ENCODE peak calls at places on chromosome 10, in five cellular contexts. S is brain microvascular endothelial cell, Y is Peyer's patch, H is transverse colon, Z is bronchial epithelial cell. B is an unnamed sample.

GRCh38 chr10:96421995-96422394 is 63.2 kb upstream of the OPALIN start:
- DNase-seq in S (no peak), Y (no peak), H (no peak), Z (no peak), B (no peak)

GRCh38 chr10:49488056-49488455 is 50.9 kb downstream of the ERCC6 start:
- DNase-seq in S (no peak), Y (no peak), H (no peak), Z (no peak), B (no peak)

GRCh38 chr10:4131407-4132215 is 346.6 kb upstream of the KLF6 start:
- DNase-seq in S (peak), Y (no peak), H (no peak), Z (peak), B (peak)

GRCh38 chr10:126252884-126253612 is 135.2 kb downstream of the ADAM12 start:
- DNase-seq in S (peak), Y (no peak), H (no peak), Z (peak), B (peak)

GRCh38 chr10:34295142-34295548 is 520.0 kb downstream of the PARD3 start:
- DNase-seq in S (no peak), Y (no peak), H (no peak), Z (no peak), B (no peak)

GRCh38 chr10:91541481-91541880 is 91.4 kb downstream of the PPP1R3C start:
- DNase-seq in S (peak), Y (no peak), H (no peak), Z (no peak), B (no peak)

GRCh38 chr10:69816536-69816935 is 14.8 kb downstream of the COL13A1 start:
- DNase-seq in S (no peak), Y (no peak), H (no peak), Z (no peak), B (no peak)

GRCh38 chr10:119135517-119135890 is 30.0 kb downstream of the SFXN4 start:
- DNase-seq in S (no peak), Y (no peak), H (no peak), Z (no peak), B (no peak)

GRCh38 chr10:69397972-69398371 is 18.7 kb downstream of the TACR2 start:
- DNase-seq in S (no peak), Y (no peak), H (no peak), Z (no peak), B (no peak)

GRCh38 chr10:74406006-74406405 is 255.0 kb downstream of the ADK start:
- DNase-seq in S (no peak), Y (no peak), H (no peak), Z (no peak), B (no peak)

GRCh38 chr10:6204341-6205191 is 1.8 kb downstream of the PFKFB3 start:
- DNase-seq in S (peak), Y (no peak), H (peak), Z (peak), B (peak)

GRCh38 chr10:104076743-104077160 is 8.9 kb downstream of the COL17A1 start:
- DNase-seq in S (peak), Y (no peak), H (peak), Z (no peak), B (no peak)

GRCh38 chr10:49292565-49293207 is 6.3 kb upstream of the C10orf71 start:
- DNase-seq in S (no peak), Y (no peak), H (no peak), Z (no peak), B (no peak)

GRCh38 chr10:11036424-11037011 is 18.8 kb downstream of the CELF2 start:
- DNase-seq in S (peak), Y (peak), H (peak), Z (peak), B (peak)

GRCh38 chr10:18473424-18474110 is 177.8 kb downstream of the NSUN6 start:
- DNase-seq in S (peak), Y (no peak), H (no peak), Z (no peak), B (no peak)

GRCh38 chr10:86376403-86376802 is 9.8 kb upstream of the GRID1 start:
- DNase-seq in S (no peak), Y (peak), H (no peak), Z (no peak), B (no peak)

GRCh38 chr10:122051609-122052385 is 62.8 kb downstream of the TACC2 start:
- DNase-seq in S (peak), Y (peak), H (peak), Z (peak), B (peak)

GRCh38 chr10:15453462-15453861 is 82.4 kb upstream of the FAM171A1 start:
- DNase-seq in S (no peak), Y (no peak), H (no peak), Z (no peak), B (no peak)

GRCh38 chr10:71911296-71911954 is 52.8 kb upstream of the CHST3 start:
- DNase-seq in S (no peak), Y (no peak), H (no peak), Z (peak), B (no peak)

GRCh38 chr10:8312861-8313260 is 258.4 kb downstream of the GATA3 start:
- DNase-seq in S (no peak), Y (no peak), H (no peak), Z (peak), B (peak)

GRCh38 chr10:74994714-74995308 is 116.6 kb upstream of the SAMD8 start:
- DNase-seq in S (no peak), Y (no peak), H (no peak), Z (no peak), B (no peak)

GRCh38 chr10:103512591-103513382 is 19.3 kb downstream of the NEURL1 start:
- DNase-seq in S (no peak), Y (peak), H (no peak), Z (no peak), B (no peak)

GRCh38 chr10:22475857-22476600 is 130.7 kb downstream of the SPAG6 start:
- DNase-seq in S (no peak), Y (no peak), H (peak), Z (no peak), B (no peak)

GRCh38 chr10:48564466-48565150 is 40.3 kb downstream of the ARHGAP22 start:
- DNase-seq in S (no peak), Y (no peak), H (no peak), Z (no peak), B (no peak)

GRCh38 chr10:11382187-11382586 is 229.3 kb downstream of the USP6NL start:
- DNase-seq in S (no peak), Y (no peak), H (no peak), Z (no peak), B (no peak)

GRCh38 chr10:24851595-24851994 is 100.8 kb downstream of the PRTFDC1 start:
- DNase-seq in S (peak), Y (no peak), H (peak), Z (peak), B (peak)

GRCh38 chr10:110398419-110399162 is 93.9 kb upstream of the SMNDC1 start:
- DNase-seq in S (peak), Y (peak), H (peak), Z (peak), B (peak)

GRCh38 chr10:30059209-30060107 is at the start of gene JCAD:
- DNase-seq in S (no peak), Y (peak), H (peak), Z (no peak), B (peak)

GRCh38 chr10:82037076-82037475 is 162.1 kb downstream of the NRG3 start:
- DNase-seq in S (no peak), Y (no peak), H (no peak), Z (no peak), B (no peak)

GRCh38 chr10:27661511-27662286 is 83.9 kb downstream of the MKX start:
- DNase-seq in S (no peak), Y (no peak), H (no peak), Z (peak), B (peak)

GRCh38 chr10:60894816-60895215 is 49.2 kb downstream of the RHOBTB1 start:
- DNase-seq in S (peak), Y (no peak), H (no peak), Z (peak), B (peak)

GRCh38 chr10:79298403-79299244 is 48.6 kb upstream of the PPIF start:
- DNase-seq in S (peak), Y (peak), H (peak), Z (peak), B (peak)

GRCh38 chr10:121469797-121470606 is 128.2 kb downstream of the FGFR2 start:
- DNase-seq in S (no peak), Y (no peak), H (peak), Z (peak), B (no peak)

GRCh38 chr10:133132711-133133291 is 27.2 kb upstream of the KNDC1 start:
- DNase-seq in S (no peak), Y (peak), H (no peak), Z (no peak), B (no peak)

GRCh38 chr10:97168645-97169044 is 17.1 kb downstream of the SLIT1 start:
- DNase-seq in S (no peak), Y (no peak), H (no peak), Z (no peak), B (no peak)

GRCh38 chr10:78214931-78215330 is 181.3 kb downstream of the RPS24 start:
- DNase-seq in S (no peak), Y (no peak), H (no peak), Z (no peak), B (no peak)
- H3K4me3 ChIP-seq in S (no peak), Y (no peak), H (no peak), Z (no peak), B (no peak)

DNA sequence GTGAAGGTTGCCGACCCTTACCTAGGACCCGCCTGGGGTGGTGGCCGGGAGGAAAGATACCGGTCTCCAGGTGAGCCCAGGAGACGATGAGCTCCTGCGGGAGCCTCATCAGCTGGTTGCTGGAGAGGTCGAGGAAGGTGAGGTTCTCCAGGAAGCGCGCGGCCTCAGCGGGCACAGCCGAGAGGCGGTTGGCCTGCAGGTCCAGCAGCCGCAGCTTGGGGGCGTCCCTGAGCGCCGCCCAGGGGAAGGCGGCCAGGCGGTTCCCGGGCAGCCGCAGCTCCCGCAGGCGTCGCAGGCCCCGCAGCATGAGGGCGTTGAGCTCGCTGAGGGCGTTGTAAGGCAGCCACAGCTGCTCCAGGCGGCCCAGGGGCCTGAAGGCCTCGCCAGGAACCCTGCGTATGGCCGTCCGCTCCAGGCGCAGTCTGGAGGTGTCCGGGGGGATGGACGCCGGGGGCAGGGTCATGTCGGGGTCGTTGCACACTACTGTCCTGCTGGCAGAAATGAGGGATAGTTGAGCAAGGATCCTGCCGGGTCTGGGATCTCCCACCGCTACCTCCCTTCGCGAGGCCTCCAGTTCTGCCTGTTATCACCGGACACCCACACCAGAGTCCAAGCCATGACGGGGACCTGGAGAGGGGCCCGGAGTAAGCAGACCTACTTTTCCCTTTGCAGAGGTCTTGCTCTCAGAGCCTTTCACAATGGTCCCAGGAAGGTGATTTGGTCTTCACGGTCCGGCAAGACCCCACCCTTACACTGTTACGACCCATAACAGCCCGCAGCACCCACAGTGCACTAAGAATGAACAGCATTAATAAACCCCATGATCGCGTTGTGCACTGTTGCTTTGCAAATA is 3.9 kb downstream of the LRIT1 start:
- DNase-seq in S (no peak), Y (no peak), H (no peak), Z (no peak), B (no peak)
- TF ChIP-seq CTCF in S (peak), Y (no peak), H (no peak), Z (peak), B (no peak)

GRCh38 chr10:77029684-77030407 is 607.8 kb downstream of the KCNMA1 start:
- DNase-seq in S (no peak), Y (no peak), H (no peak), Z (no peak), B (no peak)

GRCh38 chr10:77030408-77030717 is 607.2 kb downstream of the KCNMA1 start:
- DNase-seq in S (no peak), Y (no peak), H (no peak), Z (no peak), B (no peak)

GRCh38 chr10:77027576-77027975 is 610.0 kb downstream of the KCNMA1 start:
- DNase-seq in S (no peak), Y (no peak), H (no peak), Z (no peak), B (no peak)

GRCh38 chr10:77031531-77031930 is 606.1 kb downstream of the KCNMA1 start:
- DNase-seq in S (no peak), Y (no peak), H (no peak), Z (no peak), B (no peak)

GRCh38 chr10:77030915-77031425 is 606.6 kb downstream of the KCNMA1 start:
- DNase-seq in S (no peak), Y (no peak), H (no peak), Z (no peak), B (no peak)
- H3K4me3 ChIP-seq in S (no peak), Y (no peak), H (no peak), Z (no peak), B (no peak)

GRCh38 chr10:1050555-1050954 is 1.6 kb upstream of the IDI1 start:
- DNase-seq in S (no peak), Y (peak), H (peak), Z (peak), B (peak)
- TF ChIP-seq CTCF in S (no peak), Y (no peak), H (peak), Z (no peak), B (peak)

DNA sequence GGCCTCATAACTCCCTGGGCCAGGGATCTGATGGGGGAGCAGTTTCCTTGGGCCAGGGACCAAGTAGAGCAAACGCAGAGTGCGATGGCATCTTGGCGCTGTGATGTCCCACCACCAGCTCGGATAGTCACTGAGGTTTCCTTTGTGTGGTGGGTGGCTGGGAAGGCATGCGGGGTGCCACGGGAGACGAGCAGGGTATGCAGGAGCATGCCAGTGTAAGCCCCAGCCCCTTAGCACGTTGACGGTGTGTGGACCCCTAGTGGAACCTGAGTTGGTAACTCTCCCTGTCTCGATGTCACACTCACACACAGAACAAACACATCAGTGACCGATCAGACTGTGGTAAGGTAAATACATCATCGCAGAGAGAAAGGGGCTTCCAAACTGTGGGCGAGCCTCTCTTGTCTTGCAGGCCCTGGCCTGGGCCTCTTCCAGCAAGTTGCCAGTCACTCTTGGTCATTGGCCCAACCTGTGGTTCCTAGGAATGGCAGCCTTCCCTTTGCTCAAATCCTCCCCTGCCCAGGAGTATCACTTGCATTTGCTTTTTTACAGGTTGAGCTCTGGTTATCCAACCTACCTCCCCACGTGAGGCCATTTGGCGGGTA is 231.6 kb upstream of the GPR26 start:
- DNase-seq in S (no peak), Y (no peak), H (no peak), Z (no peak), B (no peak)
- H3K4me3 ChIP-seq in S (no peak), Y (no peak), H (no peak), Z (no peak), B (no peak)